ENCODE peak calls at places on chromosomes 11 and 22, in six cellular contexts. One of them, this sample, is unnamed.

GRCh38 chr11:122089111-122089510 is 26.9 kb downstream of the BLID start:
- DNase-seq in effector CD4-positive, alpha-beta T cell: no peak
- DNase-seq in NCI-H187: no peak
- DNase-seq in GM12878: no peak
- DNase-seq in activated effector memory CD4-positive, alpha-beta T cell treated with anti-CD3 and anti-CD28 coated beads, Interleukin-2, amount 50 U/mL, for 16 hours: no peak
- DNase-seq in CD8-positive, alpha-beta memory T cell: no peak
- DNase-seq in this sample: no peak

GRCh38 chr11:95713428-95713827 is 76.2 kb downstream of the FAM76B start:
- DNase-seq in NCI-H187: no peak
- DNase-seq in GM12878: no peak
- DNase-seq in effector CD4-positive, alpha-beta T cell: no peak
- DNase-seq in activated effector memory CD4-positive, alpha-beta T cell treated with anti-CD3 and anti-CD28 coated beads, Interleukin-2, amount 50 U/mL, for 16 hours: no peak
- DNase-seq in CD8-positive, alpha-beta memory T cell: no peak
- DNase-seq in this sample: no peak

GRCh38 chr11:1233351-1234053 is 10.6 kb downstream of the MUC5B start:
- DNase-seq in CD8-positive, alpha-beta memory T cell: no peak
- DNase-seq in GM12878: no peak
- DNase-seq in activated effector memory CD4-positive, alpha-beta T cell treated with anti-CD3 and anti-CD28 coated beads, Interleukin-2, amount 50 U/mL, for 16 hours: peak; percentile 45
- DNase-seq in NCI-H187: no peak
- DNase-seq in effector CD4-positive, alpha-beta T cell: no peak
- DNase-seq in this sample: no peak

GRCh38 chr11:73055655-73056354 is 86.3 kb downstream of the FCHSD2 start:
- DNase-seq in GM12878: no peak
- DNase-seq in effector CD4-positive, alpha-beta T cell: no peak
- DNase-seq in CD8-positive, alpha-beta memory T cell: no peak
- DNase-seq in NCI-H187: no peak
- DNase-seq in activated effector memory CD4-positive, alpha-beta T cell treated with anti-CD3 and anti-CD28 coated beads, Interleukin-2, amount 50 U/mL, for 16 hours: no peak
- DNase-seq in this sample: no peak

GRCh38 chr11:101706541-101706940 is 122.7 kb upstream of the TRPC6 start:
- DNase-seq in NCI-H187: no peak
- DNase-seq in GM12878: no peak
- DNase-seq in effector CD4-positive, alpha-beta T cell: no peak
- DNase-seq in CD8-positive, alpha-beta memory T cell: no peak
- DNase-seq in activated effector memory CD4-positive, alpha-beta T cell treated with anti-CD3 and anti-CD28 coated beads, Interleukin-2, amount 50 U/mL, for 16 hours: no peak
- DNase-seq in this sample: no peak

GRCh38 chr11:63986932-63987513 is 785 bp downstream of the OTUB1 start:
- DNase-seq in GM12878: no peak
- DNase-seq in activated effector memory CD4-positive, alpha-beta T cell treated with anti-CD3 and anti-CD28 coated beads, Interleukin-2, amount 50 U/mL, for 16 hours: no peak
- DNase-seq in CD8-positive, alpha-beta memory T cell: no peak
- DNase-seq in NCI-H187: no peak
- DNase-seq in effector CD4-positive, alpha-beta T cell: no peak
- DNase-seq in this sample: no peak

GRCh38 chr11:83042966-83043711 is 28.6 kb downstream of the RAB30 start:
- DNase-seq in CD8-positive, alpha-beta memory T cell: no peak
- DNase-seq in GM12878: no peak
- DNase-seq in NCI-H187: no peak
- DNase-seq in activated effector memory CD4-positive, alpha-beta T cell treated with anti-CD3 and anti-CD28 coated beads, Interleukin-2, amount 50 U/mL, for 16 hours: no peak
- DNase-seq in effector CD4-positive, alpha-beta T cell: no peak
- DNase-seq in this sample: no peak

GRCh38 chr11:95121687-95122086 is 32.0 kb downstream of the ENDOD1 start:
- DNase-seq in NCI-H187: no peak
- DNase-seq in CD8-positive, alpha-beta memory T cell: no peak
- DNase-seq in effector CD4-positive, alpha-beta T cell: no peak
- DNase-seq in activated effector memory CD4-positive, alpha-beta T cell treated with anti-CD3 and anti-CD28 coated beads, Interleukin-2, amount 50 U/mL, for 16 hours: no peak
- DNase-seq in GM12878: no peak
- DNase-seq in this sample: no peak

GRCh38 chr22:49204599-49205214 is 623.0 kb downstream of the BRD1 start:
- DNase-seq in NCI-H187: no peak
- DNase-seq in CD8-positive, alpha-beta memory T cell: no peak
- DNase-seq in GM12878: no peak
- DNase-seq in activated effector memory CD4-positive, alpha-beta T cell treated with anti-CD3 and anti-CD28 coated beads, Interleukin-2, amount 50 U/mL, for 16 hours: no peak
- DNase-seq in effector CD4-positive, alpha-beta T cell: no peak
- DNase-seq in this sample: no peak

GRCh38 chr11:44357734-44358133 is 47.8 kb upstream of the ALX4 start:
- DNase-seq in effector CD4-positive, alpha-beta T cell: no peak
- DNase-seq in GM12878: no peak
- DNase-seq in activated effector memory CD4-positive, alpha-beta T cell treated with anti-CD3 and anti-CD28 coated beads, Interleukin-2, amount 50 U/mL, for 16 hours: no peak
- DNase-seq in CD8-positive, alpha-beta memory T cell: no peak
- DNase-seq in NCI-H187: no peak
- DNase-seq in this sample: no peak

GRCh38 chr11:61695917-61696316 is 15.7 kb downstream of the DAGLA start:
- DNase-seq in effector CD4-positive, alpha-beta T cell: peak; percentile 91
- DNase-seq in activated effector memory CD4-positive, alpha-beta T cell treated with anti-CD3 and anti-CD28 coated beads, Interleukin-2, amount 50 U/mL, for 16 hours: peak; percentile 97
- DNase-seq in CD8-positive, alpha-beta memory T cell: peak; percentile 90
- DNase-seq in GM12878: peak; percentile 27
- DNase-seq in NCI-H187: no peak
- DNase-seq in this sample: peak; percentile 93

GRCh38 chr22:36506637-36507517 is at the start of gene FOXRED2:
- DNase-seq in activated effector memory CD4-positive, alpha-beta T cell treated with anti-CD3 and anti-CD28 coated beads, Interleukin-2, amount 50 U/mL, for 16 hours: peak; percentile 95
- DNase-seq in effector CD4-positive, alpha-beta T cell: peak; percentile 83
- DNase-seq in CD8-positive, alpha-beta memory T cell: peak; percentile 85
- DNase-seq in GM12878: no peak
- DNase-seq in NCI-H187: peak; percentile 79
- DNase-seq in this sample: peak; percentile 97

GRCh38 chr22:46508391-46508999 is 28.9 kb downstream of the CELSR1 start:
- DNase-seq in CD8-positive, alpha-beta memory T cell: no peak
- DNase-seq in GM12878: no peak
- DNase-seq in activated effector memory CD4-positive, alpha-beta T cell treated with anti-CD3 and anti-CD28 coated beads, Interleukin-2, amount 50 U/mL, for 16 hours: no peak
- DNase-seq in effector CD4-positive, alpha-beta T cell: no peak
- DNase-seq in NCI-H187: no peak
- DNase-seq in this sample: no peak

GRCh38 chr11:134654161-134654915 is 242.3 kb upstream of the B3GAT1 start:
- DNase-seq in GM12878: no peak
- DNase-seq in CD8-positive, alpha-beta memory T cell: no peak
- DNase-seq in NCI-H187: no peak
- DNase-seq in effector CD4-positive, alpha-beta T cell: no peak
- DNase-seq in activated effector memory CD4-positive, alpha-beta T cell treated with anti-CD3 and anti-CD28 coated beads, Interleukin-2, amount 50 U/mL, for 16 hours: peak; percentile 63
- DNase-seq in this sample: no peak

GRCh38 chr22:36469094-36469710 is 12.2 kb downstream of the TXN2 start:
- DNase-seq in GM12878: no peak
- DNase-seq in NCI-H187: no peak
- DNase-seq in activated effector memory CD4-positive, alpha-beta T cell treated with anti-CD3 and anti-CD28 coated beads, Interleukin-2, amount 50 U/mL, for 16 hours: no peak
- DNase-seq in CD8-positive, alpha-beta memory T cell: no peak
- DNase-seq in effector CD4-positive, alpha-beta T cell: no peak
- DNase-seq in this sample: no peak

GRCh38 chr11:73645972-73646631 is at the start of gene PLEKHB1:
- DNase-seq in NCI-H187: no peak
- DNase-seq in effector CD4-positive, alpha-beta T cell: no peak
- DNase-seq in CD8-positive, alpha-beta memory T cell: no peak
- DNase-seq in activated effector memory CD4-positive, alpha-beta T cell treated with anti-CD3 and anti-CD28 coated beads, Interleukin-2, amount 50 U/mL, for 16 hours: no peak
- DNase-seq in GM12878: no peak
- DNase-seq in this sample: no peak

GRCh38 chr11:77351281-77351905 is 49.9 kb upstream of the GDPD4 start:
- DNase-seq in activated effector memory CD4-positive, alpha-beta T cell treated with anti-CD3 and anti-CD28 coated beads, Interleukin-2, amount 50 U/mL, for 16 hours: no peak
- DNase-seq in CD8-positive, alpha-beta memory T cell: no peak
- DNase-seq in effector CD4-positive, alpha-beta T cell: no peak
- DNase-seq in NCI-H187: no peak
- DNase-seq in GM12878: no peak
- DNase-seq in this sample: no peak

GRCh38 chr11:2099523-2100316 is 39.5 kb downstream of the IGF2 start:
- DNase-seq in effector CD4-positive, alpha-beta T cell: no peak
- DNase-seq in GM12878: no peak
- DNase-seq in CD8-positive, alpha-beta memory T cell: no peak
- DNase-seq in NCI-H187: no peak
- DNase-seq in activated effector memory CD4-positive, alpha-beta T cell treated with anti-CD3 and anti-CD28 coated beads, Interleukin-2, amount 50 U/mL, for 16 hours: peak; percentile 58
- DNase-seq in this sample: no peak

GRCh38 chr11:44592125-44592643 is 26.7 kb downstream of the CD82 start:
- DNase-seq in CD8-positive, alpha-beta memory T cell: no peak
- DNase-seq in GM12878: no peak
- DNase-seq in effector CD4-positive, alpha-beta T cell: no peak
- DNase-seq in activated effector memory CD4-positive, alpha-beta T cell treated with anti-CD3 and anti-CD28 coated beads, Interleukin-2, amount 50 U/mL, for 16 hours: no peak
- DNase-seq in NCI-H187: no peak
- DNase-seq in this sample: peak; percentile 94

GRCh38 chr11:83895516-83895915 is 609.3 kb upstream of the CCDC90B start:
- DNase-seq in NCI-H187: no peak
- DNase-seq in CD8-positive, alpha-beta memory T cell: no peak
- DNase-seq in activated effector memory CD4-positive, alpha-beta T cell treated with anti-CD3 and anti-CD28 coated beads, Interleukin-2, amount 50 U/mL, for 16 hours: no peak
- DNase-seq in GM12878: no peak
- DNase-seq in effector CD4-positive, alpha-beta T cell: no peak
- DNase-seq in this sample: no peak

GRCh38 chr11:60528465-60528864 is 13.3 kb downstream of the MS4A13 start:
- DNase-seq in CD8-positive, alpha-beta memory T cell: no peak
- DNase-seq in effector CD4-positive, alpha-beta T cell: no peak
- DNase-seq in GM12878: no peak
- DNase-seq in NCI-H187: no peak
- DNase-seq in activated effector memory CD4-positive, alpha-beta T cell treated with anti-CD3 and anti-CD28 coated beads, Interleukin-2, amount 50 U/mL, for 16 hours: no peak
- DNase-seq in this sample: no peak

GRCh38 chr11:72525466-72525865 is 91.1 kb upstream of the CLPB start:
- DNase-seq in CD8-positive, alpha-beta memory T cell: no peak
- DNase-seq in effector CD4-positive, alpha-beta T cell: no peak
- DNase-seq in activated effector memory CD4-positive, alpha-beta T cell treated with anti-CD3 and anti-CD28 coated beads, Interleukin-2, amount 50 U/mL, for 16 hours: no peak
- DNase-seq in NCI-H187: no peak
- DNase-seq in GM12878: no peak
- DNase-seq in this sample: no peak

GRCh38 chr11:17528181-17528691 is 16.0 kb downstream of the USH1C start:
- DNase-seq in GM12878: no peak
- DNase-seq in activated effector memory CD4-positive, alpha-beta T cell treated with anti-CD3 and anti-CD28 coated beads, Interleukin-2, amount 50 U/mL, for 16 hours: peak; percentile 75
- DNase-seq in effector CD4-positive, alpha-beta T cell: peak; percentile 16
- DNase-seq in CD8-positive, alpha-beta memory T cell: peak; percentile 12
- DNase-seq in NCI-H187: peak; percentile 58
- DNase-seq in this sample: no peak

GRCh38 chr22:33194529-33194928 is 136.3 kb upstream of the SYN3 start:
- DNase-seq in effector CD4-positive, alpha-beta T cell: no peak
- DNase-seq in GM12878: no peak
- DNase-seq in activated effector memory CD4-positive, alpha-beta T cell treated with anti-CD3 and anti-CD28 coated beads, Interleukin-2, amount 50 U/mL, for 16 hours: no peak
- DNase-seq in CD8-positive, alpha-beta memory T cell: no peak
- DNase-seq in NCI-H187: no peak
- DNase-seq in this sample: no peak

GRCh38 chr11:64251986-64252837 is 882 bp downstream of the PLCB3 start:
- DNase-seq in GM12878: no peak
- DNase-seq in CD8-positive, alpha-beta memory T cell: no peak
- DNase-seq in effector CD4-positive, alpha-beta T cell: no peak
- DNase-seq in NCI-H187: no peak
- DNase-seq in activated effector memory CD4-positive, alpha-beta T cell treated with anti-CD3 and anti-CD28 coated beads, Interleukin-2, amount 50 U/mL, for 16 hours: no peak
- DNase-seq in this sample: no peak

GRCh38 chr11:47152126-47152952 is 24.3 kb downstream of the ARFGAP2 start:
- DNase-seq in GM12878: no peak
- DNase-seq in CD8-positive, alpha-beta memory T cell: no peak
- DNase-seq in activated effector memory CD4-positive, alpha-beta T cell treated with anti-CD3 and anti-CD28 coated beads, Interleukin-2, amount 50 U/mL, for 16 hours: no peak
- DNase-seq in NCI-H187: no peak
- DNase-seq in effector CD4-positive, alpha-beta T cell: no peak
- DNase-seq in this sample: no peak

GRCh38 chr11:2964782-2965181 is 27.3 kb downstream of the NAP1L4 start:
- DNase-seq in NCI-H187: no peak
- DNase-seq in GM12878: no peak
- DNase-seq in effector CD4-positive, alpha-beta T cell: no peak
- DNase-seq in activated effector memory CD4-positive, alpha-beta T cell treated with anti-CD3 and anti-CD28 coated beads, Interleukin-2, amount 50 U/mL, for 16 hours: no peak
- DNase-seq in CD8-positive, alpha-beta memory T cell: no peak
- DNase-seq in this sample: no peak

GRCh38 chr11:12789574-12789973 is 115.4 kb downstream of the TEAD1 start:
- DNase-seq in effector CD4-positive, alpha-beta T cell: no peak
- DNase-seq in activated effector memory CD4-positive, alpha-beta T cell treated with anti-CD3 and anti-CD28 coated beads, Interleukin-2, amount 50 U/mL, for 16 hours: no peak
- DNase-seq in GM12878: no peak
- DNase-seq in NCI-H187: no peak
- DNase-seq in CD8-positive, alpha-beta memory T cell: no peak
- DNase-seq in this sample: no peak

GRCh38 chr11:134355136-134355535 is 23.3 kb downstream of the GLB1L2 start:
- DNase-seq in activated effector memory CD4-positive, alpha-beta T cell treated with anti-CD3 and anti-CD28 coated beads, Interleukin-2, amount 50 U/mL, for 16 hours: no peak
- DNase-seq in NCI-H187: no peak
- DNase-seq in GM12878: no peak
- DNase-seq in CD8-positive, alpha-beta memory T cell: no peak
- DNase-seq in effector CD4-positive, alpha-beta T cell: no peak
- DNase-seq in this sample: no peak

GRCh38 chr11:60193687-60194433 is 11.0 kb upstream of the MS4A6A start:
- DNase-seq in activated effector memory CD4-positive, alpha-beta T cell treated with anti-CD3 and anti-CD28 coated beads, Interleukin-2, amount 50 U/mL, for 16 hours: peak; percentile 76
- DNase-seq in effector CD4-positive, alpha-beta T cell: peak; percentile 39
- DNase-seq in GM12878: peak; percentile 80
- DNase-seq in NCI-H187: no peak
- DNase-seq in CD8-positive, alpha-beta memory T cell: peak; percentile 14
- DNase-seq in this sample: no peak

GRCh38 chr11:90775573-90776165 is 552.8 kb upstream of the CHORDC1 start:
- DNase-seq in NCI-H187: no peak
- DNase-seq in GM12878: peak; percentile 1
- DNase-seq in activated effector memory CD4-positive, alpha-beta T cell treated with anti-CD3 and anti-CD28 coated beads, Interleukin-2, amount 50 U/mL, for 16 hours: no peak
- DNase-seq in CD8-positive, alpha-beta memory T cell: no peak
- DNase-seq in effector CD4-positive, alpha-beta T cell: no peak
- DNase-seq in this sample: no peak

GRCh38 chr22:23772315-23773246 is at the start of gene MMP11:
- DNase-seq in effector CD4-positive, alpha-beta T cell: peak; percentile 47
- DNase-seq in GM12878: no peak
- DNase-seq in NCI-H187: peak; percentile 29
- DNase-seq in activated effector memory CD4-positive, alpha-beta T cell treated with anti-CD3 and anti-CD28 coated beads, Interleukin-2, amount 50 U/mL, for 16 hours: peak; percentile 82
- DNase-seq in CD8-positive, alpha-beta memory T cell: peak; percentile 47
- DNase-seq in this sample: no peak

GRCh38 chr11:1942541-1943260 is 4.4 kb upstream of the MRPL23 start:
- DNase-seq in effector CD4-positive, alpha-beta T cell: no peak
- DNase-seq in NCI-H187: no peak
- DNase-seq in activated effector memory CD4-positive, alpha-beta T cell treated with anti-CD3 and anti-CD28 coated beads, Interleukin-2, amount 50 U/mL, for 16 hours: peak; percentile 50
- DNase-seq in CD8-positive, alpha-beta memory T cell: no peak
- DNase-seq in GM12878: no peak
- DNase-seq in this sample: no peak

GRCh38 chr11:132856032-132856431 is 676.3 kb downstream of the OPCML start:
- DNase-seq in NCI-H187: no peak
- DNase-seq in CD8-positive, alpha-beta memory T cell: no peak
- DNase-seq in activated effector memory CD4-positive, alpha-beta T cell treated with anti-CD3 and anti-CD28 coated beads, Interleukin-2, amount 50 U/mL, for 16 hours: no peak
- DNase-seq in effector CD4-positive, alpha-beta T cell: no peak
- DNase-seq in GM12878: no peak
- DNase-seq in this sample: no peak

GRCh38 chr22:48568736-48569330 is 1258.8 kb downstream of the BRD1 start:
- DNase-seq in NCI-H187: no peak
- DNase-seq in GM12878: no peak
- DNase-seq in CD8-positive, alpha-beta memory T cell: no peak
- DNase-seq in effector CD4-positive, alpha-beta T cell: no peak
- DNase-seq in activated effector memory CD4-positive, alpha-beta T cell treated with anti-CD3 and anti-CD28 coated beads, Interleukin-2, amount 50 U/mL, for 16 hours: no peak
- DNase-seq in this sample: no peak

GRCh38 chr11:125084761-125085231 is 21.7 kb downstream of the SLC37A2 start:
- DNase-seq in activated effector memory CD4-positive, alpha-beta T cell treated with anti-CD3 and anti-CD28 coated beads, Interleukin-2, amount 50 U/mL, for 16 hours: no peak
- DNase-seq in CD8-positive, alpha-beta memory T cell: no peak
- DNase-seq in GM12878: no peak
- DNase-seq in effector CD4-positive, alpha-beta T cell: no peak
- DNase-seq in NCI-H187: no peak
- DNase-seq in this sample: no peak

GRCh38 chr11:19311306-19312030 is 70.7 kb upstream of the E2F8 start:
- DNase-seq in CD8-positive, alpha-beta memory T cell: peak; percentile 13
- DNase-seq in NCI-H187: peak; percentile 38
- DNase-seq in activated effector memory CD4-positive, alpha-beta T cell treated with anti-CD3 and anti-CD28 coated beads, Interleukin-2, amount 50 U/mL, for 16 hours: no peak
- DNase-seq in GM12878: peak; percentile 19
- DNase-seq in effector CD4-positive, alpha-beta T cell: peak; percentile 7
- DNase-seq in this sample: no peak

GRCh38 chr22:27720860-27721259 is 80.7 kb downstream of the MN1 start:
- DNase-seq in activated effector memory CD4-positive, alpha-beta T cell treated with anti-CD3 and anti-CD28 coated beads, Interleukin-2, amount 50 U/mL, for 16 hours: no peak
- DNase-seq in CD8-positive, alpha-beta memory T cell: no peak
- DNase-seq in GM12878: no peak
- DNase-seq in effector CD4-positive, alpha-beta T cell: no peak
- DNase-seq in NCI-H187: no peak
- DNase-seq in this sample: no peak

This sample was measured in esophagus muscularis mucosa.